ENCODE peak calls at places on chromosome 13, in four cellular contexts. Y, A, N and J are unnamed samples.

GRCh38 chr13:50448535-50448981 is 394.9 kb downstream of the DLEU7 start:
- DNase-seq in A (no peak), Y (no peak), N (no peak), J (no peak)

GRCh38 chr13:50672025-50672424 is 171.5 kb downstream of the DLEU7 start:
- DNase-seq in N (peak; percentile 86), Y (no peak), A (no peak), J (no peak)

GRCh38 chr13:24644051-24644450 is 36.2 kb upstream of the ATP12A start:
- DNase-seq in Y (no peak), N (no peak), A (no peak), J (no peak)

GRCh38 chr13:41533266-41533665 is 75.9 kb downstream of the RGCC start:
- DNase-seq in Y (no peak), A (no peak), N (no peak), J (no peak)

GRCh38 chr13:28440774-28441532 is 54.0 kb downstream of the FLT1 start:
- DNase-seq in A (no peak), Y (no peak), N (no peak), J (no peak)

GRCh38 chr13:25179810-25180437 is 7.8 kb upstream of the AMER2 start:
- DNase-seq in N (no peak), Y (no peak), A (no peak), J (no peak)

GRCh38 chr13:113938716-113939115 is 35.2 kb downstream of the C13orf46 start:
- DNase-seq in Y (no peak), N (no peak), A (no peak), J (no peak)

GRCh38 chr13:49022472-49023144 is 46.9 kb downstream of the FNDC3A start:
- DNase-seq in A (no peak), Y (no peak), N (no peak), J (no peak)

GRCh38 chr13:52419080-52419479 is 13.1 kb upstream of the THSD1 start:
- DNase-seq in Y (no peak), N (no peak), A (no peak), J (no peak)

GRCh38 chr13:48727252-48728011 is 73.7 kb downstream of the CYSLTR2 start:
- DNase-seq in Y (no peak), A (no peak), N (no peak), J (peak; percentile 21)

DNA sequence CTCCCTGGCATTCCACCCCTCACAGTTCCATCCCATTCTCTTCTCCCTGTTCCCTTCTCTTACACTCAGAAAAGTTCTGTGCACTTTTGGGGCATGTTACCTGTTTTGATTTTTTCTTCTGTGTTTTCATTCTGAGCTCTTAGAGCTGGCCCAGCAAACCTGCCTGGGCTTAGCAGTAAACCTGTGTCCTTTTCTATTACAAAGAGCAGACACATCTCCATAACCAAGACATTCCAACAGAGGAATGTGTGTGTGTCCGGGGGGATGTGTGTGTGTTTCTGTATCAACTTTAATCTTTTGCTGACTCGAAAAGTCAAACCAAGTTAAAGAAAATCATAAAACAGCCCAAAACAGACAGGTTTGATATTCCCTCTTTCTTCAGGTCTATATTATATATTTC is 49.1 kb upstream of the SOX21 start:
- DNase-seq in Y (no peak), A (peak; percentile 14), N (no peak), J (no peak)
- TF ChIP-seq SP1 in Y (no peak), A (no peak), N (no peak), J (no peak)

GRCh38 chr13:45728759-45729158 is 26.6 kb downstream of the CBY2 start:
- DNase-seq in Y (peak; percentile 34), N (peak; percentile 57), A (peak; percentile 57), J (peak; percentile 30)

GRCh38 chr13:45731455-45731854 is 29.3 kb downstream of the CBY2 start:
- DNase-seq in A (no peak), N (peak; percentile 34), Y (no peak), J (no peak)
- TF ChIP-seq ELF4 in A (no peak), N (no peak), Y (no peak), J (no peak)

GRCh38 chr13:111328803-111329410 is 8.5 kb downstream of the TEX29 start:
- DNase-seq in A (no peak), N (no peak), Y (no peak), J (no peak)
- TF ChIP-seq SP1 in A (no peak), N (no peak), Y (no peak), J (no peak)

GRCh38 chr13:72652681-72653080 is 74.7 kb downstream of the MZT1 start:
- DNase-seq in Y (no peak), N (no peak), A (no peak), J (no peak)
- TF ChIP-seq ELF4 in Y (no peak), N (no peak), A (no peak), J (no peak)

DNA sequence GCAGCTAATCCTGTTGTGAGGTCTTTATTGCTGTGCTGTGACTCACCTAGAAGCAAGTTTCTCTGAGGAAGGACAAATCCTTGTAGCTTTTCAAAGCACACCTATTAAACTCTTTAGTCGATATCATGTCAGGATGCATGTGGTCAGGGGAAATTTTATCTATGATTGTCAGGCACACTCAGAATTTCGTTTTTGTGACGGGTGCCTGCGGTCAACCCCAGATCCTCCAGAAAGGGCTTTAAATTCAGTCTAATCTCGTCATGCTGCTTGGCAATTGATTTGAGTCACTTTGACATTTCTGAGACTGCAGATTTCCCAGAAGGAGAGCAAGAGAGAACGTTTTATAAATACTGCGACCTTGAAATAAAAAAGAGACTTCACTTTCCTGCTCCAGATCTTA is 316.9 kb downstream of the FGF9 start:
- DNase-seq in A (no peak), N (no peak), Y (peak; percentile 14), J (no peak)
- TF ChIP-seq SP1 in A (no peak), N (no peak), Y (no peak), J (no peak)

GRCh38 chr13:22173605-22174004 is 502.7 kb downstream of the FGF9 start:
- DNase-seq in N (no peak), A (no peak), Y (no peak), J (no peak)

GRCh38 chr13:22175211-22175610 is 504.3 kb downstream of the FGF9 start:
- DNase-seq in A (peak; percentile 27), N (no peak), Y (no peak), J (no peak)

GRCh38 chr13:22168437-22168836 is 497.6 kb downstream of the FGF9 start:
- DNase-seq in A (no peak), Y (no peak), N (no peak), J (no peak)

DNA sequence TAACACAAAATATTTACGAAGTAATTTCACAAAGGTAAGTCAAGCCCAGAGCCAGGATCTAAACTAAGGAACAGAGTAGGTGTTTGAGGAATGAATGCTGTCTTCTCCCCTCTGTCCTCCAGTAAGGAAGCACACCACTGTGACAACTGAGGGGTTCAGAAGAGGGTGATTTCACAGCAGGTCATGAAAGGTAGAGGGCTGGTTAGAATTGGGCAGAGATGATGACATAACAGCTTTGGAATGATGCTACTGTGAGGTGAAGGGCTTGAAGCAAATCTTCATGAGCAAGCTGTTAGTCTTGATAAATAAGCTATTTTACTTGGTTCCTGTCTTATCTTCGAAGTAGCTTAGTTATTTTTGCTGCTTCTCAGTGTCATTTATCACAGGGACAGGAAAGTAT is 498.6 kb downstream of the FGF9 start:
- DNase-seq in N (no peak), A (no peak), Y (no peak), J (no peak)
- TF ChIP-seq ELF4 in N (no peak), A (no peak), Y (no peak), J (no peak)

GRCh38 chr13:32581177-32581786 is 5.0 kb upstream of the PDS5B start:
- DNase-seq in A (no peak), Y (no peak), N (peak; percentile 14), J (no peak)
- TF ChIP-seq SP1 in A (no peak), Y (no peak), N (no peak), J (no peak)

DNA sequence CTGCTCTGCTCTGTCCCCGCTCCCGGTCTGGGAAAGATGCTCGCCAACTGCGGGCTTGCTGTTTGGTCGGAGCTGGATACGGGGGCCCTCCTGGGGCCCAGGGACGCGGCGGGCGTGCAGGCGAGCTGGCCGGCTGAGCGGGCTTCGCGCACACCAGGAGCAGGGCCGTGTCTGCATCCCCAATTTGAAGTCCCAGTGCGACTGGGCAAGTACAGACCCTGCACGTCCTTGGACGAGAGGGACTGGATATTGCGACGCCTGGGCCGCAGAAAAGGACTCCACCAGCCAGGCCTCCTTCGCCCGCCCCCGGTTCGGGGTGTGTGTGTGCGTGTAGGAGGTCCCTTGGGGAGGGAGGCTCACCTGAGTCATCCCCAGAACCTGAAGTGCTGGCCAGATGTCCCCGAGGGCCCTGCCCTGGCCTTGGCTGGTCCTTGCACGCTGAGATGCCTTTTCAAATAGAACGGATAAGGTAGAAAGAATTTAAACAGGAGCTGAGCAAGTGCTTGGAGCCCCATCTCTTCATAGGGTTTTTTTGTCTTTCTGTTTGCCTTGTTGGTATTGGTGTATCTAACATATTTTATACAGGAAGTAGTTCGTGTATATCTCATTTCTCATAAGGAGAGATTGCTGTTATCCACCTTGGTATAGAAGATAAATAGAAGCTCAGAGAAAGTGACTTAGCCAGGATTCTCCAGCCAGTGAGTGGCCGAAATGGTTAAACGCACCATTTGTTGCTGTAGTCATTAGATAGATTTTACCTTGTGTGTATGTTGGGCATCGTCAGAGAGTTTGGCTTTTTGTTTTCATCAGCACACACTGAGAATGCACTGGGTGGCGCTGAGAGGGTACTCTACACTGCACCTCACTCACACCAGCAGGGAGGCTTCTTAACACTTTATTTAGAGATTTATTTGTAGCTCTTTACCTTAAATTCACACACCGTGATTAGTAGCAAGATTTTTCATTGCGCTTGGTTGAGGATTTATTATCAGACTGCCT is 1.1 kb downstream of the NAXD start:
- DNase-seq in Y (peak; percentile 53), A (peak; percentile 31), N (peak; percentile 26), J (no peak)
- TF ChIP-seq ELF4 in Y (no peak), A (no peak), N (no peak), J (no peak)

GRCh38 chr13:99383946-99384345 is 76.7 kb upstream of the GPR183 start:
- DNase-seq in N (no peak), A (no peak), Y (no peak), J (no peak)
- TF ChIP-seq SP1 in N (no peak), A (no peak), Y (no peak), J (no peak)

GRCh38 chr13:82717249-82717648 is 1165.0 kb downstream of the SLITRK1 start:
- DNase-seq in N (no peak), Y (no peak), A (no peak), J (no peak)
- TF ChIP-seq ELF4 in N (no peak), Y (no peak), A (no peak), J (no peak)